ENCODE peak calls at places on chromosomes 2 and 18, in six cellular contexts. I, B, O, L, X and Z are unnamed samples.

GRCh38 chr2:1685957-1686783 is 58.1 kb downstream of the PXDN start:
- DNase-seq in L (no peak), I (no peak), O (no peak), X (no peak), B (no peak), Z (no peak)

GRCh38 chr18:36130883-36131653 is 1.4 kb downstream of the ELP2 start:
- DNase-seq in O (no peak), I (no peak), X (no peak), B (no peak), L (peak), Z (no peak)

GRCh38 chr2:227411320-227411989 is 23.7 kb upstream of the SCYGR1 start:
- DNase-seq in I (peak), X (no peak), B (no peak), L (no peak), O (no peak), Z (no peak)

GRCh38 chr2:57696016-57696415 is 350.6 kb upstream of the VRK2 start:
- DNase-seq in L (peak), B (no peak), I (no peak), O (no peak), X (no peak), Z (no peak)

GRCh38 chr2:169664600-169664977 is 29.6 kb downstream of the CFAP210 start:
- DNase-seq in L (no peak), I (no peak), O (no peak), X (no peak), B (no peak), Z (no peak)

GRCh38 chr2:196963043-196963442 is 36.5 kb upstream of the PGAP1 start:
- DNase-seq in O (no peak), I (no peak), B (no peak), X (no peak), L (no peak), Z (no peak)

GRCh38 chr2:152558174-152559091 is 158.8 kb downstream of the PRPF40A start:
- DNase-seq in O (no peak), X (no peak), L (no peak), B (no peak), I (no peak), Z (no peak)

GRCh38 chr18:61199131-61199903 is 133.9 kb upstream of the CDH20 start:
- DNase-seq in I (no peak), L (no peak), O (no peak), X (no peak), B (no peak), Z (no peak)

GRCh38 chr2:10772201-10772867 is 40.3 kb downstream of the PDIA6 start:
- DNase-seq in O (no peak), L (peak), B (no peak), I (no peak), X (no peak), Z (no peak)

GRCh38 chr2:23566236-23567142 is 181.5 kb downstream of the KLHL29 start:
- DNase-seq in I (no peak), X (peak), L (peak), O (peak), B (peak), Z (peak)

GRCh38 chr2:212939777-212940531 is 211.5 kb downstream of the IKZF2 start:
- DNase-seq in O (no peak), B (no peak), L (no peak), X (peak), I (no peak), Z (no peak)
- TF ChIP-seq GABPA in O (no peak), B (no peak), L (no peak), X (no peak), I (no peak), Z (no peak)

GRCh38 chr18:59423251-59423650 is 64.2 kb upstream of the LMAN1 start:
- DNase-seq in X (no peak), I (no peak), L (no peak), B (no peak), O (no peak), Z (no peak)
- H3K4me3 ChIP-seq in X (no peak), I (no peak), L (no peak), B (no peak), O (no peak), Z (no peak)

DNA sequence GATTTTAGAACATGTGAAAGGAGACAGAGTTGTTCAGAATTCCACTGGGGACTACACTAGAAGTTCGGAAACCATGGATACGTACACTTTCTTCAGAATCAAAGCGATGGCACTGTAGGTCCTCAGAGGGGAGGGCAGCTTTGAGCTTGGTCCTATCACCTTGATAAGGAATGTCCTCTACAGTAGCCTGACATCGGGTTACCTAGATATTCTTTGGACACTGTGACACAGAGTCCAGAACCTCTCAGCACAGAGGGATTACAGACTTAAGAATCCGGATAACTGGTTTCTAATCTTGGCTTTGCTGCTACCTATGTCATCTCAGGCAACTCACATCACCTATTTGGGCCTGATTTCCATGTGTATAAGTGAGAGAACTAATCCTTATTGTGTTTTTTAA is 14.0 kb downstream of the LBH start:
- DNase-seq in X (no peak), O (no peak), B (no peak), I (no peak), L (no peak), Z (no peak)
- TF ChIP-seq GABPA in X (no peak), O (no peak), B (no peak), I (no peak), L (no peak), Z (no peak)

GRCh38 chr2:232522014-232522854 is 2.0 kb downstream of the PRSS56 start:
- DNase-seq in L (peak), X (no peak), B (peak), O (peak), I (no peak), Z (no peak)
- H3K4me3 ChIP-seq in L (peak), X (no peak), B (peak), O (no peak), I (no peak), Z (no peak)

GRCh38 chr2:31333527-31334183 is 80.9 kb downstream of the XDH start:
- DNase-seq in I (peak), X (peak), B (peak), O (peak), L (peak), Z (peak)
- TF ChIP-seq GABPA in I (no peak), X (no peak), B (no peak), O (no peak), L (no peak), Z (no peak)

DNA sequence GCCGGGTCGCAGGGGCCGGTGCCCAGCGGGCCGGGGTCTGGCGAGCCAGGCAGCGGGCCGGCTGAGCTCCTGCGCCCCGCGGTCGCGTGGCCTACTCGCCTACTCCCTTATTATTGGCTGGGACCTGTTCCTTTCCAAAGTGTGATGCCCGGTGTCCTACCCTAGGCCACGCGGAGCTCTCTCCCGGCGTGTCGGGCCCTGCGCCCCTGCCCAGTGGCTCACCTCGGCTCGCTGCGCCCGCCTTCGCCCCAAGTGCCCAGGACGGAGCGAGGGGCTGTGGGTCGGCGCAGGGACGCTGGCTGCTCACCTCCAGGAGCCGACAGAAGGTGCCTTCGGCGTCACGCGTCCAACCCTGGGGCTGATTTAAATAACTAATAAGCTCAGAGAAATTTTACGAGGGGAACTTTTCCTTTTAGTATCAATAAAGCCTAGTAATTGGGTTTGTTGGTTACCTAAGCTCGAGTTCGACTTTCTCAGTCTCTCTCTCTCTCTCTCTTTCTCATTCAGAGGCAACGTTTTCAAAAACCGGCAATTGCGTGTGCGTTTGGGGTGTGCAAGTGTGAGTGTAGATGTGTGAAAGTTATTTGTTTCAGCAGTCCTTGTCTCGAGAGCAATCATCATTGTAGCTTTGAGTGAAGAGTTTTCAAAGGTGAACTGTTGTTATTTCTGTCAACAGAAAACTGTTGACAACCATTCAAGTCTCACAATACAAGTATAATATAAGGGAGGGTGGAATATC is 7.0 kb upstream of the SATB2 start:
- DNase-seq in X (no peak), O (no peak), B (no peak), L (peak), I (no peak), Z (no peak)
- H3K4me3 ChIP-seq in X (no peak), O (no peak), B (no peak), L (no peak), I (no peak), Z (no peak)

DNA sequence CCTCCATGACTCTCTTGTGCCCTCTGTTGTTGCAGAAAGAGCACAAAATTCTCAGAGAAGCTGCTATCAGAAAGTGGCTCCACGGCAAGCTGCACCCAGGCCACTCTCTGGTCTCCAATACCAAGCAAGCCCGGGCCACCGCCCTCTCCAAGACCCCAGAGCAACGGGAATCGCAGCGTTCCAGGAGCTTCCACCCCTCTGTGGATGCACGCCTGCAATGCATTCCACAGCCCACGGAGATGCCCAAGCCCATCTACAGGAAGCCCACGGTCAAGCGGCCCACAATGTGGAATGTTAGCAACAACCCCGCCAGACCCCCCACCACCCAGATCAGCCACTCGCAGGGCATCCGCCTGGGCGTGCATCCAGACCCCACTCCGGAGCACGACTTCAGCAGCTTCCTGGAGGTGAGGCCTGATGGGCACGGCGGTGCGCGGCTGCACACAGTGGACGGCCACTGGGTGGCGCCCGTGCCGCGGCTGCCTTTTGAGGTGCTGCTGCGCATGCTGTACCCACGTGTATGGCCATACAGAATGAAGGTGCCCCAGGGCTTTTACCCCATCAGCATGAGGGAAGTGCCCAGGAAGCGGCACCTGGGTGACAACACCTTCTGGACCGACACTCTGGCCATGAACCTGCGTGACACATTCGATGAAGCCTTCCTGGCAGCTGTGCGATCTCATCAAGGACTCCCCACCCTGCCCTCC is 6.3 kb downstream of the ANKRD53 start:
- DNase-seq in X (no peak), I (no peak), L (peak), B (peak), O (peak), Z (peak)
- TF ChIP-seq GABPA in X (no peak), I (no peak), L (no peak), B (peak), O (no peak), Z (no peak)

DNA sequence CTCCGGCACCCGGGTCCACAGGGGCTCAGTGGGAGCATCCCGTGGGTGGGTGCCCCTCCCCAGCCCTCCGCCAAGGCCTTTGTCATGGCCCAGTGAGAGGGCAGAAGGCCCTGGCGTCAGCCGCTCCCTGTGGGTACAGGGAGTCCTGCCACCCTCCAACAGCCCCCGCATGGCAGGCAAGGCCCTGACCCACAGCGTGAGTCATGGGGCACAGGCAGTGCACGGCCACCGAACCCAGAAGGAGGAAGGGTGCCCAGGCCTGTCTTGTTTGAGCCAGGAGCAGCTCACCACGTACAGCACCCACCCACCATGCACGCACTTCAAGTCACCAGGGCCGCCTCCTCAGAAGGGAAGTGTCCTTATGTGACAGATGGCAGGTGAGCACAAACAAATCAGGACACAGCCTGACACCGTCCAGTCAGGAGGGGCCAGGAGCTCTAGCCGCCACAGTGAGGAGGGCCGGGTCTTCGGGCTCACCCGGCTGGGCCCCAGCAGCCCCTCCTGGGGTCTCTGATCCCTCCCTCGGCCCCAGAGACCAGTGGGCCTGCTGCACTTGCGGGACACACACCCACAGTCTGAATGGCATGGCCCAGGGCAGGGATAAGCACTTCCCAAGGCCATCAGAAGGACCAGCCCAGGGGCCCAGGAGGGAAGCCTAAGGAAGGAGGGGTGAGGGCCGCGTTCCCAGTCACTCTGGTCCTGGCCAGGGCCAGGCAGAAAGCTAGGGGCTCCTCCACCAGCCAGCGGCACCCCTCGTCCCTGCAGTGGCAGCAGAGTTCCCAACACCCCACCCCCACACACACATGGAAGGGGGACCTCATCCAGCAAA is 25.8 kb downstream of the BIN1 start:
- DNase-seq in X (no peak), L (no peak), I (no peak), B (no peak), O (no peak), Z (no peak)
- H3K4me3 ChIP-seq in X (no peak), L (no peak), I (peak), B (no peak), O (no peak), Z (no peak)

DNA sequence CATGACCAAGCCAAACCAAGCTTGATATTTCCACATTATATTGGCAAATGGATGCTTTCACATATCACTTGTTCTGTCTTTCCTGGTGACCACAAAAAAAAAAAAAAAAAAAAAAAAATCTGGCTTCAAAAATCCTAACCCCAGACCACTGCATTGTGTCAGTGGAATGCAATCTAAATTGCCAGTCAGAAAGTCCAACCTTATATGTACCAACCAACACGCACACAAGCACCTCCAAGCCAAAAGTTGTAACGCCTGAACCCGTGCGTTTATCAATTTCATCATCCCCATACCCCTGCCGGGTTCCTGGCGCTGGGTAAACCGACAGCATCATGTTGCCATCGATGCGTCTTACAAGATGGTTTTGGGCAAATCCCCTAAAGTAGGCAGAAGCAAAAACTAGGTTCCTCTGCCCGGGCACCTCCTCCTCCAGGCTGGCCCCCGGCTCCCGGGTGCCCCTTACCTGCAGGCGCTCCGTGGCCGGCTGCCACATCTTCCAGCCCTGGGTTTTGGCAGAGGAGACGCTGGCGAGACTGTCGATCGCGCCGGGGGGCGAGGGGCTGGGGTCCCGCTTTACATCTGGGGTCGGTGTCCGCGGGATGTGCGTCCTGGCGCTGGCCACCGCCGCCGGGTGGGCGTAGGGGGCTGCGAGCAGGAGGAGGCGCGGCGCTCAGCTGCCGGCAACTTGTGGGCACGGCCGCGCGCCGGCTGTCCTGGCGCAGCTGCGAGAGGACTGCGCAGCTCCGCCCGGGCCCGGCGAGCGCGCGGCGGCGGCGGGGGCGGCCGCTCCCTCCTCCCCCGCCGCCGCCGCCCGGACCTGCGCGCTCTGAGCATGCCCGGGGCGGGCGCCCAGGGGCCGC is at the start of gene PID1:
- DNase-seq in B (peak), O (no peak), X (no peak), L (peak), I (no peak), Z (no peak)
- TF ChIP-seq GABPA in B (no peak), O (no peak), X (no peak), L (no peak), I (no peak), Z (no peak)